ENCODE peak calls at places on chromosomes 6 and 20, in ten cellular contexts. P is endothelial cell of umbilical vein, U is transverse colon, O is prostate gland, Z is H1, S is spleen, D is K562, T is breast epithelium, G is HepG2, L is stomach. J is an unnamed sample.

GRCh38 chr6:5095236-5095635 is 10.1 kb downstream of the PPP1R3G start:
- DNase-seq in G (no peak), P (no peak), T (no peak), O (no peak), Z (no peak), D (no peak), U (no peak), L (no peak), S (no peak), J (no peak)

GRCh38 chr6:70520575-70520974 is 46.2 kb upstream of the SDHAF4 start:
- DNase-seq in S (no peak), P (peak; percentile 13), D (peak; percentile 7), L (no peak), G (peak; percentile 3), U (no peak), T (no peak), O (no peak), Z (no peak), J (no peak)

GRCh38 chr6:33633462-33634158 is 12.5 kb downstream of the ITPR3 start:
- DNase-seq in O (peak; percentile 53), S (peak; percentile 91), T (peak; percentile 62), G (no peak), U (peak; percentile 84), L (peak; percentile 84), P (peak; percentile 66), Z (peak; percentile 80), D (peak; percentile 94), J (peak; percentile 80)

GRCh38 chr6:13846841-13847240 is 32.5 kb upstream of the MCUR1 start:
- DNase-seq in T (no peak), S (no peak), L (no peak), P (no peak), U (no peak), Z (peak; percentile 79), D (peak; percentile 91), O (no peak), G (peak; percentile 65), J (no peak)

GRCh38 chr6:83824831-83825230 is 28.3 kb upstream of the RIPPLY2 start:
- DNase-seq in D (no peak), T (no peak), O (no peak), U (no peak), L (no peak), P (peak; percentile 56), G (no peak), S (no peak), Z (no peak), J (no peak)

GRCh38 chr6:52497652-52498408 is 77.7 kb downstream of the EFHC1 start:
- DNase-seq in D (no peak), L (no peak), O (no peak), S (no peak), T (no peak), Z (peak; percentile 46), U (peak; percentile 72), P (no peak), G (no peak), J (no peak)

GRCh38 chr6:15421945-15422733 is 176.3 kb downstream of the JARID2 start:
- DNase-seq in S (no peak), G (no peak), Z (no peak), T (no peak), D (no peak), P (no peak), L (no peak), O (no peak), U (no peak), J (no peak)

GRCh38 chr20:13118676-13119075 is 102.4 kb upstream of the ISM1 start:
- DNase-seq in G (no peak), T (no peak), P (no peak), D (no peak), O (no peak), L (no peak), Z (no peak), U (no peak), S (no peak), J (no peak)

GRCh38 chr20:58515240-58516212 is at the start of gene APCDD1L:
- DNase-seq in Z (no peak), S (no peak), O (no peak), U (no peak), L (no peak), P (no peak), G (no peak), T (no peak), D (peak; percentile 14), J (no peak)

GRCh38 chr6:47027315-47027714 is 14.8 kb downstream of the ADGRF1 start:
- DNase-seq in Z (no peak), D (no peak), T (no peak), U (no peak), S (no peak), P (no peak), G (no peak), O (no peak), L (no peak), J (no peak)

GRCh38 chr6:4112366-4112765 is 23.0 kb downstream of the ECI2 start:
- DNase-seq in S (no peak), U (no peak), G (no peak), L (no peak), T (no peak), P (no peak), D (no peak), Z (no peak), O (no peak), J (no peak)

GRCh38 chr20:24958506-24959385 is 9.7 kb downstream of the CST7 start:
- DNase-seq in L (no peak), G (no peak), P (no peak), D (no peak), S (peak; percentile 66), T (no peak), Z (no peak), O (no peak), U (no peak), J (no peak)
- TF ChIP-seq POLR2AphosphoS5 in L (no peak), G (no peak), P (no peak), D (no peak), S (no peak), T (no peak), Z (no peak), O (no peak), U (no peak), J (no peak)

DNA sequence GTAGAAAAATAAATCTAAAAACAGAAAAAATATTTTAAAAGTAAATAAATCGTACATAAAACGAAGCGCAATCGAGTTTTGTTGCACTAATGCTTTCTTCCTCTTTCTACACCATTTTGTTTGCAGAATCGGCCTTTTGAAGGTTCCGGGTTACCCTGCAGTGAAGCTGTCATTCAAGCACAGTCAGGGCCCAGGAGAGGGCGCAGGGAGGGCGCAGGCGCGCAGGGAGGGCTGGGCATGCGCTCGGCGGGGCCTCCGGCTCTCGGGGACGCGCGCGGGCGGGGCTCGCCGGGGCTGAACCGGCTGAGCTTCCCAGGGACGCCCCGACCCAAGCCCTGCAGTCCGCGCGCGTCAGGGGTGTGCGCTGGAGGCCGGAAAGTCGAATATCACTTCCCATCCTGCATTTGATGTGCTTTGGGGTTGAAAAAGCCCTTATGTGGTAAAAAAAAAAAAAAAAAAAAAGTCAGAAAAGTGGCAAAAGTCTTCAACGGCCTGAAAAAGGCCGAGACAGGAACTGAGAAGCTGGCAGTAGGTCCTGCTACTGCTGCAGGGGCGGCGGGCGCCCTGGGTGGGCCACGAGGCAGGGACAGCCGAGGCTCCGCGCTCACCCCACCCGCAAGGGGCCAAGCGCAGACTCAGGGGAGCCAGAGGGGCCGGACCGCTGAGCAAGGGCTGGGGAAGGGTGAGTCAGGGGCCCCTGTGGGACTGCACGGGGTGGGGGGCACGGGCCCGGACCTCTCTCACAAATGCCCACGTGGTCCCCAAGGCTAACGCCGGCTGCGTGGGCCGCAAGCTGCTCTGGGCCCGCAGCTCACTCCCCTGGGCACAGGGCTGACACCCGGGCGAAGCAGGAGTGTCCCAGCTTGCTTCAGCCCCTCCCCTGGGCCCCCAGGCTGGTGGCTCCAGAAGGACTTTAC is 40.5 kb downstream of the THBS2 start:
- DNase-seq in T (peak; percentile 85), P (peak; percentile 83), D (peak; percentile 95), L (peak; percentile 92), U (peak; percentile 94), G (peak; percentile 68), O (peak; percentile 84), S (peak; percentile 98), Z (peak; percentile 87), J (peak; percentile 77)
- TF ChIP-seq POLR2A in T (no peak), P (peak; percentile 21), D (peak; percentile 68), L (no peak), U (peak; percentile 29), G (no peak), O (peak; percentile 46), S (no peak), Z (no peak), J (no peak)

DNA sequence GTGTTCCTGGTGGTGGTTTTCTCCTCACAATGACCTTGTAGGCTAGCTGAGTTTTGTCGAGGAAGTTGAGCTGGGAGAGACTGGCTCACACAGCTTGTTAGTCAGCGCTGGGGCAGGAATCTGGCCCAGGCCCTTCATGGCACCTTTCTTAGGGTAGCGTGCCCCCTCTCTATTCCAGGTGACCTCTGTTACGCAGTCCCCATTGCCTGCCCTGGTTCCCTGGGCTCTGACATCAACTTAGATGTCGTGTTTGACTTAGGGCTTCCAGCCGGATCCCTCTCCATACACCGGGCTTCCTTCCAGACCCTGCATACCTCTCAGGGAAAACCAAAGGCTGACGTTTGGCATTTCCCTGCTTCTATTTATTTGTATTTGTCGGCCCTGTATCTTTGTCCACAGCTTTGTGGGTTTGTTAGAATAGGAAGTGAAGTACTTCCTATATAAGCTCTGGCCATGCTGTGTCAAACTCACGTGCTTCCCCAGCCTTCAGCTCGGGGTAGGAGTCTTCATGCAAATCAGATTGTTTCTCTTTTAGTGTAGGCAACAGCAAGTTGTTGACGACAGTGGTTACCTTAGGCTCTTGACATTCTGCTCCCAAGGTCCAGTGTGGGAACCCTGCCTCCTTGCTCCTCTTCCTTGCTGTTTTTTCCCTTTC is 12.8 kb downstream of the IGF2R start:
- DNase-seq in L (peak; percentile 61), U (peak; percentile 55), O (peak; percentile 31), Z (no peak), T (no peak), D (no peak), S (peak; percentile 89), P (peak; percentile 97), G (no peak), J (peak; percentile 52)
- TF ChIP-seq POLR2AphosphoS5 in L (no peak), U (peak; percentile 10), O (no peak), Z (no peak), T (no peak), D (no peak), S (peak; percentile 88), P (peak; percentile 91), G (no peak), J (no peak)

GRCh38 chr6:31727717-31728671 is 1.1 kb downstream of the DDAH2 start:
- DNase-seq in L (no peak), U (no peak), D (no peak), O (no peak), S (peak; percentile 87), G (no peak), T (no peak), Z (no peak), P (no peak), J (no peak)

GRCh38 chr6:31725502-31726350 is 2.6 kb downstream of the MPIG6B start:
- DNase-seq in D (no peak), U (no peak), T (no peak), L (no peak), S (peak; percentile 56), Z (no peak), G (no peak), O (no peak), P (peak; percentile 34), J (no peak)

GRCh38 chr6:31729515-31729978 is 448 bp upstream of the DDAH2 start:
- DNase-seq in S (peak; percentile 96), O (peak; percentile 88), Z (peak; percentile 96), G (peak; percentile 86), L (peak; percentile 92), D (peak; percentile 93), P (peak; percentile 90), U (peak; percentile 97), T (peak; percentile 95), J (peak; percentile 70)

GRCh38 chr6:31728767-31729514 is at the start of gene DDAH2:
- DNase-seq in P (no peak), U (peak; percentile 33), S (peak; percentile 86), D (peak; percentile 59), T (no peak), G (no peak), Z (no peak), O (no peak), L (no peak), J (no peak)

GRCh38 chr6:31727034-31727716 is 1.9 kb downstream of the DDAH2 start:
- DNase-seq in O (no peak), P (no peak), U (peak; percentile 51), S (peak; percentile 88), L (no peak), D (no peak), G (no peak), T (no peak), Z (no peak), J (peak; percentile 83)
- TF ChIP-seq POLR2A in O (no peak), P (no peak), U (peak; percentile 11), S (no peak), L (no peak), D (no peak), G (no peak), T (no peak), Z (no peak), J (no peak)

J was measured in GM12892.